ENCODE peak calls at places on chromosomes 3 and 15, in ten cellular contexts. M, W, Y, X, A, G, O, K, F and J are unnamed samples.

GRCh38 chr3:43017593-43018195 is 38.6 kb downstream of the GASK1A start:
- DNase-seq in F (no peak), G (no peak), W (no peak), Y (no peak), K (no peak), O (no peak), X (no peak), A (no peak), M (no peak), J (no peak)

GRCh38 chr15:98292442-98293240 is 332.1 kb downstream of the ARRDC4 start:
- DNase-seq in W (peak), F (peak), A (peak), Y (peak), M (no peak), G (peak), K (peak), O (peak), X (peak), J (peak)

GRCh38 chr3:54853573-54854404 is 74.1 kb downstream of the LRTM1 start:
- DNase-seq in W (peak), X (peak), A (peak), F (peak), O (peak), G (peak), M (peak), K (peak), Y (peak), J (peak)

GRCh38 chr3:129564981-129565644 is 22.1 kb downstream of the H1-8 start:
- DNase-seq in X (peak), W (no peak), F (no peak), M (no peak), G (no peak), K (no peak), Y (no peak), O (no peak), A (no peak), J (no peak)

GRCh38 chr3:100782906-100783305 is 73.6 kb downstream of the TFG start:
- DNase-seq in O (no peak), G (no peak), A (no peak), W (no peak), K (no peak), F (no peak), M (no peak), X (no peak), Y (no peak), J (no peak)

GRCh38 chr3:12966847-12967750 is 106.1 kb downstream of the IQSEC1 start:
- DNase-seq in A (no peak), O (peak), M (no peak), Y (peak), W (peak), K (peak), G (peak), F (no peak), X (peak), J (peak)

GRCh38 chr3:135784557-135784956 is 181.0 kb upstream of the PPP2R3A start:
- DNase-seq in F (no peak), Y (no peak), M (no peak), G (no peak), X (no peak), A (no peak), O (no peak), K (peak), W (no peak), J (no peak)

GRCh38 chr3:109346770-109347295 is 9.5 kb upstream of the DPPA4 start:
- DNase-seq in O (no peak), K (no peak), G (no peak), W (no peak), X (no peak), F (no peak), Y (no peak), M (no peak), A (no peak), J (no peak)

GRCh38 chr15:69504352-69505040 is 51.9 kb downstream of the RPLP1 start:
- DNase-seq in O (no peak), K (no peak), W (no peak), M (no peak), G (no peak), X (no peak), Y (no peak), A (no peak), F (no peak), J (no peak)

GRCh38 chr3:184428561-184429175 is 48.8 kb downstream of the CHRD start:
- DNase-seq in O (no peak), M (no peak), K (no peak), F (no peak), X (no peak), A (no peak), Y (no peak), G (no peak), W (no peak), J (no peak)

GRCh38 chr3:192851821-192852352 is 65.8 kb downstream of the MB21D2 start:
- DNase-seq in F (peak), M (peak), Y (no peak), O (peak), W (peak), X (no peak), K (no peak), G (no peak), A (peak), J (no peak)

GRCh38 chr3:43769471-43770425 is 79.0 kb downstream of the ABHD5 start:
- DNase-seq in F (peak), G (peak), Y (peak), W (peak), M (peak), K (peak), X (peak), A (peak), O (peak), J (peak)

GRCh38 chr3:11587766-11588165 is 55.9 kb downstream of the VGLL4 start:
- DNase-seq in X (no peak), W (no peak), M (no peak), F (no peak), G (no peak), O (no peak), K (no peak), Y (no peak), A (no peak), J (no peak)

GRCh38 chr3:120894285-120894684 is 13.7 kb upstream of the STXBP5L start:
- DNase-seq in F (peak), G (no peak), K (no peak), W (no peak), Y (no peak), M (no peak), A (no peak), X (no peak), O (no peak), J (no peak)

GRCh38 chr15:41161336-41161735 is 45.3 kb upstream of the INO80 start:
- DNase-seq in G (no peak), O (no peak), F (no peak), X (no peak), M (no peak), K (no peak), W (peak), A (no peak), Y (no peak), J (no peak)

GRCh38 chr3:68699541-68699940 is 232.8 kb downstream of the TAFA4 start:
- DNase-seq in A (no peak), X (no peak), Y (no peak), G (no peak), K (no peak), M (no peak), F (no peak), O (no peak), W (no peak), J (no peak)

GRCh38 chr15:90062023-90062728 is 40.1 kb downstream of the IDH2 start:
- DNase-seq in O (peak), K (no peak), X (peak), M (peak), Y (peak), G (peak), A (no peak), F (no peak), W (no peak), J (peak)

GRCh38 chr15:38746211-38746610 is 181.6 kb upstream of the RASGRP1 start:
- DNase-seq in Y (no peak), K (no peak), W (no peak), G (no peak), M (no peak), A (no peak), O (no peak), X (no peak), F (no peak), J (no peak)

GRCh38 chr3:195154111-195154791 is 116.7 kb downstream of the XXYLT1 start:
- DNase-seq in A (peak), Y (no peak), F (no peak), K (no peak), M (no peak), X (no peak), G (no peak), O (no peak), W (peak), J (no peak)

GRCh38 chr3:63960048-63960711 is 48.0 kb upstream of the SCAANT1 start:
- DNase-seq in W (peak), A (peak), Y (no peak), F (peak), X (no peak), O (no peak), K (no peak), M (peak), G (no peak), J (no peak)

GRCh38 chr3:33004961-33005360 is 53.5 kb downstream of the CCR4 start:
- DNase-seq in O (no peak), A (no peak), M (no peak), W (no peak), F (no peak), Y (no peak), G (no peak), X (no peak), K (no peak), J (no peak)

GRCh38 chr15:63371297-63371918 is 10.2 kb downstream of the CA12 start:
- DNase-seq in Y (no peak), M (no peak), A (peak), O (no peak), W (no peak), G (no peak), F (no peak), X (no peak), K (no peak), J (no peak)

GRCh38 chr3:99747915-99748314 is 69.7 kb upstream of the CMSS1 start:
- DNase-seq in G (no peak), F (no peak), X (no peak), M (no peak), W (peak), A (peak), Y (no peak), K (no peak), O (no peak), J (no peak)

GRCh38 chr3:42190701-42191442 is 75.1 kb downstream of the CCK start:
- DNase-seq in A (peak), M (peak), F (peak), G (peak), O (peak), K (peak), Y (peak), X (peak), W (peak), J (no peak)

GRCh38 chr3:128487813-128488635 is 5.0 kb downstream of the GATA2 start:
- DNase-seq in A (peak), O (peak), M (peak), G (peak), Y (peak), W (peak), K (peak), F (peak), X (peak), J (peak)

GRCh38 chr15:31397851-31398661 is 71.4 kb downstream of the KLF13 start:
- DNase-seq in X (peak), K (peak), G (peak), A (no peak), Y (no peak), O (no peak), W (no peak), M (no peak), F (peak), J (no peak)

GRCh38 chr15:38316311-38316710 is 63.7 kb downstream of the SPRED1 start:
- DNase-seq in A (no peak), F (no peak), X (no peak), M (no peak), O (no peak), W (no peak), G (no peak), Y (no peak), K (no peak), J (no peak)

GRCh38 chr15:100958326-100959065 is 39.3 kb downstream of the LRRK1 start:
- DNase-seq in M (no peak), O (no peak), G (no peak), Y (no peak), K (no peak), X (no peak), F (no peak), W (peak), A (peak), J (no peak)

GRCh38 chr3:170012683-170013400 is 25.0 kb upstream of the GPR160 start:
- DNase-seq in W (no peak), X (no peak), A (no peak), F (no peak), Y (no peak), G (no peak), O (no peak), K (no peak), M (no peak), J (no peak)

GRCh38 chr3:184532940-184533732 is 28.4 kb upstream of the EPHB3 start:
- DNase-seq in G (peak), A (no peak), Y (no peak), F (no peak), M (no peak), X (no peak), W (no peak), O (no peak), K (no peak), J (no peak)

GRCh38 chr3:4678320-4678719 is 185.2 kb downstream of the ITPR1 start:
- DNase-seq in F (no peak), X (no peak), A (no peak), O (no peak), M (no peak), W (no peak), G (no peak), K (no peak), Y (no peak), J (no peak)

GRCh38 chr15:27869697-27870281 is 229.3 kb downstream of the OCA2 start:
- DNase-seq in G (no peak), X (no peak), M (no peak), Y (no peak), F (no peak), W (no peak), K (no peak), A (no peak), O (no peak), J (no peak)

GRCh38 chr15:38440353-38441129 is 13.4 kb upstream of the FAM98B start:
- DNase-seq in F (peak), W (peak), Y (peak), X (peak), G (peak), A (peak), M (peak), K (peak), O (peak), J (no peak)